ENCODE peak calls at places on chromosomes 13 and 19, in eight cellular contexts. O is left ventricle myocardium inferior, D is A549, G is neuronal stem cell, W is colonic mucosa, M is body of pancreas, U is adrenal gland, E is right lobe of liver. J is an unnamed sample.

GRCh38 chr13:24348797-24349515 is 39.6 kb downstream of the C1QTNF9 start:
- DNase-seq in W (peak; percentile 91), E (peak; percentile 88), D (peak; percentile 12), O (no peak), M (peak; percentile 94), G (no peak), U (no peak), J (no peak)

GRCh38 chr19:3314962-3315675 is 51.3 kb upstream of the NFIC start:
- DNase-seq in E (no peak), D (no peak), O (no peak), M (no peak), W (no peak), G (no peak), U (no peak), J (no peak)

GRCh38 chr19:8607386-8607785 is 3.1 kb downstream of the ADAMTS10 start:
- DNase-seq in U (no peak), W (no peak), M (no peak), O (peak; percentile 58), D (no peak), E (peak; percentile 66), G (no peak), J (no peak)

GRCh38 chr19:33821871-33822270 is 25.2 kb downstream of the KCTD15 start:
- DNase-seq in W (no peak), O (no peak), D (no peak), M (no peak), U (no peak), E (peak; percentile 4), G (no peak), J (peak; percentile 25)

GRCh38 chr19:18167975-18168645 is 5.5 kb upstream of the IFI30 start:
- DNase-seq in E (no peak), O (peak; percentile 35), W (no peak), D (no peak), G (no peak), U (peak; percentile 51), M (peak; percentile 65), J (no peak)

GRCh38 chr19:19510432-19510831 is 4.9 kb downstream of the TSSK6 start:
- DNase-seq in U (no peak), E (no peak), O (no peak), G (no peak), W (no peak), M (no peak), D (no peak), J (no peak)

GRCh38 chr19:4009990-4010807 is 2.7 kb downstream of the PIAS4 start:
- DNase-seq in D (no peak), G (no peak), M (peak; percentile 70), E (no peak), U (no peak), W (no peak), O (no peak), J (no peak)

GRCh38 chr13:44879452-44880058 is 109.7 kb downstream of the NUFIP1 start:
- DNase-seq in U (no peak), O (no peak), W (peak; percentile 43), D (peak; percentile 52), G (no peak), E (no peak), M (peak; percentile 69), J (no peak)

GRCh38 chr19:29507081-29507860 is 18.5 kb upstream of the VSTM2B start:
- DNase-seq in W (no peak), E (no peak), M (no peak), G (no peak), O (no peak), U (no peak), D (no peak), J (no peak)

GRCh38 chr13:34939771-34940170 is 2.3 kb upstream of the NBEA start:
- DNase-seq in W (no peak), O (no peak), G (no peak), M (no peak), U (no peak), E (no peak), D (no peak), J (no peak)

GRCh38 chr19:54148158-54148557 is 10.6 kb downstream of the CNOT3 start:
- DNase-seq in D (no peak), O (no peak), W (no peak), G (no peak), U (no peak), E (no peak), M (no peak), J (no peak)

GRCh38 chr19:39335168-39335567 is 675 bp downstream of the GMFG start:
- DNase-seq in U (no peak), D (no peak), G (no peak), M (no peak), W (no peak), E (no peak), O (no peak), J (no peak)

GRCh38 chr19:2079865-2080301 is 16.2 kb downstream of the MOB3A start:
- DNase-seq in G (no peak), M (no peak), O (no peak), D (no peak), U (no peak), W (no peak), E (no peak), J (no peak)

GRCh38 chr19:2083174-2083854 is 12.8 kb downstream of the MOB3A start:
- DNase-seq in W (no peak), M (no peak), G (no peak), U (no peak), E (no peak), O (no peak), D (no peak), J (no peak)

GRCh38 chr13:78239681-78240080 is 321.1 kb upstream of the EDNRB start:
- DNase-seq in U (no peak), W (no peak), D (no peak), M (no peak), E (no peak), O (no peak), G (no peak), J (no peak)

GRCh38 chr19:1416014-1416841 is 8.8 kb downstream of the DAZAP1 start:
- DNase-seq in D (no peak), O (no peak), W (no peak), G (no peak), M (peak; percentile 43), E (no peak), U (no peak), J (no peak)

GRCh38 chr19:39917561-39918182 is 16.8 kb downstream of the FCGBP start:
- DNase-seq in O (no peak), E (no peak), M (no peak), D (no peak), W (peak; percentile 18), G (no peak), U (no peak), J (no peak)

GRCh38 chr13:85314686-85315085 is 484.5 kb downstream of the SLITRK6 start:
- DNase-seq in U (no peak), M (no peak), W (no peak), D (no peak), G (peak; percentile 14), O (no peak), E (no peak), J (no peak)
- H3K4me1 ChIP-seq in U (no peaks in the 10 kb centered on the region), M (no peaks in the 10 kb centered on the region), W (no peaks in the 10 kb centered on the region), D (peaks cover 5% of the 10 kb centered on the region), G (no peaks in the 10 kb centered on the region), O (no peaks in the 10 kb centered on the region), E (no peaks in the 10 kb centered on the region), J (no peaks in the 10 kb centered on the region)

DNA sequence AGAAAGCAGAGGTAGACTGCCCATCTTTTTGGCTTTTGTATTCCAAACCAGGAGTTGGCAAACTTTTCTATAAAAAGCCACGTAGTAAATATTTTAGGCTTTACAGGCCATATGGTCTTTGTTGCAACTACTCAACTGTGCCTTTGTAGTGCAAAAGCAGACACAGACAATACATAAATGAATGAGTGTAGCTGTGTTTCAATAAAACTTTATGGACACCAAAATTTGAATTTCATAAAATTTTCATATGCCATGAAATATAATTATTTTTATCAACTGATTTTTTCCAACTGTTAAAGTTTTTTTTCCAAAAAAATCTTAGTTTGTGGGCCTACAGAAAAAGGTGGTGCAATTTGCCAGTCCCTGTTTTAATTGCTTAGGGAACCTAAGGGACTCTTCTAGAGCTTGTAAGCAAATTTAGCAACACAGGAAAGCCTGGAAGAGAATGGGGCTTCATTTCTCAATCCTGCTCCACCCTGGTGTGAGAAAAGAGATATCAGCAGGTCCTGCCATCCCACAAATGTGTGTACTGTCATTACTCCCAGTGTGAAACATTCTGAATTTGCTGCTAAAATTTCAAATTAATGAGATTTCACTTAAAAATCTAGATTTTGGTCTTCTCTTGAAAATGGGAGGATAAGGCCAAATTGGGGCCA is 194.2 kb downstream of the RGCC start:
- DNase-seq in M (no peak), D (no peak), E (no peak), W (no peak), U (no peak), O (no peak), G (no peak), J (no peak)
- H3K4me1 ChIP-seq in M (peaks cover under 1% of the 10 kb centered on the region), D (peaks cover 50% of the 10 kb centered on the region), E (no peaks in the 10 kb centered on the region), W (no peaks in the 10 kb centered on the region), U (no peaks in the 10 kb centered on the region), O (peaks cover 43% of the 10 kb centered on the region), G (no peaks in the 10 kb centered on the region), J (peaks cover 11% of the 10 kb centered on the region)

GRCh38 chr19:47493378-47494210 is 9.6 kb upstream of the KPTN start:
- DNase-seq in G (no peak), O (peak; percentile 59), D (no peak), W (no peak), E (no peak), M (no peak), U (no peak), J (no peak)
- H3K4me1 ChIP-seq in G (no peaks in the 10 kb centered on the region), O (peaks cover 55% of the 10 kb centered on the region), D (no peaks in the 10 kb centered on the region), W (no peaks in the 10 kb centered on the region), E (no peaks in the 10 kb centered on the region), M (peaks cover 8% of the 10 kb centered on the region), U (no peaks in the 10 kb centered on the region), J (peaks cover 8% of the 10 kb centered on the region)

GRCh38 chr19:6063576-6063961 is 46.7 kb downstream of the RFX2 start:
- DNase-seq in U (peak; percentile 17), M (no peak), O (no peak), E (no peak), W (no peak), G (no peak), D (no peak), J (no peak)
- H3K4me1 ChIP-seq in U (peaks cover 10% of the 10 kb centered on the region), M (peaks cover 33% of the 10 kb centered on the region), O (peaks cover 97% of the 10 kb centered on the region), E (no peaks in the 10 kb centered on the region), W (peaks cover 23% of the 10 kb centered on the region), G (peaks cover 24% of the 10 kb centered on the region), D (peaks cover 60% of the 10 kb centered on the region), J (peaks cover 84% of the 10 kb centered on the region)

GRCh38 chr13:86684402-86684801 is 885.2 kb upstream of the SLITRK6 start:
- DNase-seq in M (no peak), U (no peak), E (no peak), G (no peak), O (no peak), W (no peak), D (no peak), J (no peak)

GRCh38 chr13:86681223-86681622 is 882.0 kb upstream of the SLITRK6 start:
- DNase-seq in E (no peak), W (no peak), U (no peak), M (no peak), G (no peak), O (no peak), D (no peak), J (no peak)
- H3K4me1 ChIP-seq in E (no peaks in the 10 kb centered on the region), W (no peaks in the 10 kb centered on the region), U (no peaks in the 10 kb centered on the region), M (no peaks in the 10 kb centered on the region), G (no peaks in the 10 kb centered on the region), O (no peaks in the 10 kb centered on the region), D (no peaks in the 10 kb centered on the region), J (no peaks in the 10 kb centered on the region)

GRCh38 chr19:41327076-41327475 is 17.1 kb downstream of the CCDC97 start:
- DNase-seq in W (no peak), G (no peak), M (no peak), D (no peak), U (no peak), E (no peak), O (no peak), J (no peak)
- H3K4me1 ChIP-seq in W (peaks cover 29% of the 10 kb centered on the region), G (peaks cover 31% of the 10 kb centered on the region), M (peaks cover 46% of the 10 kb centered on the region), D (peaks cover 70% of the 10 kb centered on the region), U (peaks cover 27% of the 10 kb centered on the region), E (no peaks in the 10 kb centered on the region), O (peaks cover 76% of the 10 kb centered on the region), J (peaks cover 70% of the 10 kb centered on the region)

J was measured in vagina.